ENCODE peak calls at places on chromosomes 4 and X, in nine cellular contexts. E is B cell, S is cardiac fibroblast, O is heart left ventricle, W is H9, J is stomach, M is endothelial cell of umbilical vein, F is AG04450, G is ascending aorta. U is an unnamed sample.

GRCh38 chr4:44493924-44494323 is 45.3 kb upstream of the KCTD8 start:
- DNase-seq in G (no peak), S (peak), O (no peak), W (peak), E (peak), F (no peak), M (peak), J (no peak), U (peak)

GRCh38 chr4:8221476-8221875 is 22.4 kb downstream of the SH3TC1 start:
- DNase-seq in O (no peak), E (no peak), S (peak), M (no peak), W (no peak), F (no peak), J (no peak), G (no peak), U (peak)

GRCh38 chr4:17695341-17695740 is 80.9 kb downstream of the MED28 start:
- DNase-seq in S (no peak), O (no peak), M (no peak), W (no peak), G (no peak), F (no peak), E (no peak), J (no peak), U (no peak)

GRCh38 chrX:38699603-38700110 is 101.6 kb upstream of the MID1IP1 start:
- DNase-seq in J (no peak), S (no peak), E (no peak), O (no peak), W (no peak), M (no peak), F (no peak), G (no peak), U (no peak)

GRCh38 chr4:114600066-114600552 is 1.5 kb downstream of the UGT8 start:
- DNase-seq in S (no peak), O (no peak), M (no peak), E (peak), G (no peak), W (no peak), J (no peak), F (no peak), U (no peak)

GRCh38 chrX:17376381-17377046 is 1.5 kb downstream of the NHS start:
- DNase-seq in E (no peak), O (no peak), W (no peak), S (peak), J (no peak), F (no peak), G (no peak), M (no peak), U (no peak)

GRCh38 chr4:34046580-34046979 is 2197.7 kb downstream of the ARAP2 start:
- DNase-seq in O (no peak), M (no peak), E (no peak), W (no peak), G (no peak), S (peak), J (no peak), F (no peak), U (peak)

GRCh38 chr4:56739104-56739777 is 58.1 kb upstream of the HOPX start:
- DNase-seq in E (no peak), G (no peak), O (no peak), S (peak), F (no peak), W (no peak), M (no peak), J (no peak), U (no peak)

GRCh38 chrX:39242187-39242586 is 440.9 kb downstream of the MID1IP1 start:
- DNase-seq in F (no peak), W (peak), M (peak), E (peak), G (no peak), O (peak), S (peak), J (peak), U (peak)

GRCh38 chr4:52979821-52980590 is 117.9 kb downstream of the RASL11B start:
- DNase-seq in W (no peak), F (no peak), M (no peak), J (no peak), S (no peak), O (no peak), G (no peak), E (no peak), U (no peak)

GRCh38 chr4:185566972-185567749 is 31.9 kb upstream of the PDLIM3 start:
- DNase-seq in F (peak), S (peak), G (no peak), M (peak), E (no peak), O (peak), W (no peak), J (no peak), U (no peak)

GRCh38 chr4:66284991-66285451 is 614.7 kb upstream of the EPHA5 start:
- DNase-seq in J (no peak), G (no peak), F (no peak), O (no peak), E (no peak), W (no peak), M (no peak), S (no peak), U (no peak)

GRCh38 chr4:168867128-168867527 is 142.9 kb downstream of the CBR4 start:
- DNase-seq in W (no peak), F (no peak), S (peak), J (no peak), E (no peak), G (no peak), O (no peak), M (no peak), U (no peak)
- TF ChIP-seq CTCF in W (no peak), F (no peak), S (no peak), J (no peak), E (no peak), G (peak), O (no peak), M (no peak), U (no peak)

DNA sequence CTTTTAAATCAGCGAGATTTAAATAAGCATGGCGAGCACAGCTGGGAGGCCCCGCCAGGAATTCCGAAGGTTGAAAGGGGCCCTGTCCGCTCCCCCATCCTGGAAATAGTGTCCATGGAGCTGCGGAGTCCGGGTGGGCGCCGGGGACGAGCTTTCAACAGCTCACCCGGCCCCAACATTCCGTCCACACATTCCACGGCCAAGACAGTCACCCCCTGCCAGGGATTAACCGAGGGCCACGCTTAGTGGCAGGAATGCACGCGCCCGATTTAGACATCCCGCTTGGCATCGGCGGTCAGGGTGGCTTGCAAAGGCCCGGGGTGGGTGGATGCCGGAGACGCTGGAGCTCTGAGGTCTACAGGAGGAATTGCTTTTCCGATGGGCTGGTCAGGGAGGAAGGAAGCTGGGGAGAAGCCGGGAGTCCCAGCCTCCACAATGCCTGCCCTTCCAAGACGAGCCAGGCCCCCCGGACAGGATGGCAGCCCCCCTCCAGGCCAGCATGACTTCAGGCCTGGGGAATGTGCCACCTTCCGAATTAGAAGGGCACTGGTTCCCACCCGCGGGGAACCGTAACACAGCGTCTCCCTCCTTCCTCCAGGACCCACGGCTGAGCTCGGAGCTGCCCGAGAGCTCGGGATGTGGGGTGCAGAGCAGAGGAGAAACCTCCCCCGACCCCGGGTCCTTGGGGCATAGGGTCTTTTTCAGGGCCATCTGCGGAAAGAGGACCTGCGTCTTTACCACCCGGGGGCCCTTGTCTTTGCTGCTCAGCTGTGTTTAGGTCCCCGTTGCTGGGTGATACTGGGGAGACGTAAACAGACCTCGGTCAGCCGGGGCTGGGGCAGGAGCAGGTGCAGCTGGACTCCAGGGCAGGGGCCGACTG is 26.9 kb upstream of the PPP2R3B start:
- DNase-seq in J (no peak), E (no peak), F (no peak), M (peak), W (peak), O (peak), S (peak), G (no peak), U (no peak)
- TF ChIP-seq CTCF in J (no peak), E (no peak), F (peak), M (no peak), W (peak), O (no peak), S (peak), G (peak), U (no peak)

DNA sequence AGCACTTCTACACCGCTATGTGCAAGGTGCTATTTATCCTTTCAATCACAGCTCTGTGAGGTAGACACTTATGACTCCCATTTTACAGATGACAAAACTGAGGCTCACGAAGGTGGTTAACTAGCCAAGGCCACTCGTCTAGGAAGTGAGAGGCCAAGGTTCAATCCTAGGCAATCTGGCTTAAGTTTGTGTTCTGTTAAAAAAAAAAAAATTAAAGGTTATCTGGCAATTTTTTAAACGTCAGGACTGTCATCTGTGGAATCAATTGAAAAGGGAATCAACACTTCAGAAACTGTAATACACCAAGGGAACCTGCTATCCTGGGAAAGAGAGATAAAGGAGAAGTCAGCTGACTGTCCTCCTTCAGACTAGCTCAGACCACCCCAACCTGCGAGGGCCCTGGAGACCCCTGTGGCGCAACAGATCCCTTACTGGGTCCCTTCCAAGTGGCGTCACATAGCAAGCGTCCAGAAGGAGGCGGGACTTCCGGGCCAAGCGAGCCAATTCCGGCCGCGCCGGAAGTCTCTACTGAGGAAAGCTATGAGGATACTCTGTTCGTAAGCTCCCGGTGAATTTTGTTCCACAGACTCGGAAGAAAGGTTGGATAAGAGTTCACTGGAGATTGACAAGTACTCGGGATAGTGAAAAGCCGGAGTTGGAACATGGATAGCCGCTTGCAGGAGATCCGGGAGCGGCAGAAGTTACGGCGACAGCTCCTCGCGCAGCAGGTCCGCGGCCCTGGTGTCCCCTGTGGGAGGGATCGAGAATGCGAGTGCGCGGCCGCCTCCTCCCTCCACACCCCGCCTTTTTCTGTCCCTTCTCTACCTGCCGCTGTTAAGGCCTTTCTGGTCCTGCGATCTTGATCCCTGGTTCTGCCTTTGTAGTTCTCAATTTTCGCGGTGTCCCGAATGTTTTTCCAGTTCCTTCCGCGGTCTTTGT is at the start of gene METTL14:
- DNase-seq in W (peak), S (peak), G (peak), F (peak), J (peak), E (peak), O (peak), M (peak), U (peak)
- TF ChIP-seq CTCF in W (no peak), S (no peak), G (no peak), F (no peak), J (no peak), E (no peak), O (no peak), M (no peak), U (peak)

GRCh38 chr4:153794001-153794400 is 5.1 kb upstream of the SFRP2 start:
- DNase-seq in G (no peak), W (no peak), O (no peak), E (no peak), S (no peak), J (no peak), M (no peak), F (no peak), U (no peak)

GRCh38 chr4:153790962-153791551 is 2.2 kb upstream of the SFRP2 start:
- DNase-seq in E (peak), F (no peak), M (no peak), S (peak), W (peak), O (no peak), G (no peak), J (no peak), U (no peak)

GRCh38 chr4:153792893-153793227 is 4.0 kb upstream of the SFRP2 start:
- DNase-seq in F (no peak), S (no peak), O (no peak), W (peak), G (no peak), E (peak), M (no peak), J (no peak), U (no peak)

GRCh38 chr4:153789741-153790651 is 1.1 kb upstream of the SFRP2 start:
- DNase-seq in G (no peak), M (no peak), E (peak), F (no peak), J (no peak), S (peak), W (peak), O (no peak), U (no peak)

GRCh38 chr4:153792007-153792892 is 3.4 kb upstream of the SFRP2 start:
- DNase-seq in J (no peak), W (peak), O (no peak), G (no peak), E (peak), S (peak), F (no peak), M (no peak), U (peak)
- TF ChIP-seq CTCF in J (no peak), W (peak), O (peak), G (peak), E (no peak), S (peak), F (no peak), M (no peak), U (peak)

DNA sequence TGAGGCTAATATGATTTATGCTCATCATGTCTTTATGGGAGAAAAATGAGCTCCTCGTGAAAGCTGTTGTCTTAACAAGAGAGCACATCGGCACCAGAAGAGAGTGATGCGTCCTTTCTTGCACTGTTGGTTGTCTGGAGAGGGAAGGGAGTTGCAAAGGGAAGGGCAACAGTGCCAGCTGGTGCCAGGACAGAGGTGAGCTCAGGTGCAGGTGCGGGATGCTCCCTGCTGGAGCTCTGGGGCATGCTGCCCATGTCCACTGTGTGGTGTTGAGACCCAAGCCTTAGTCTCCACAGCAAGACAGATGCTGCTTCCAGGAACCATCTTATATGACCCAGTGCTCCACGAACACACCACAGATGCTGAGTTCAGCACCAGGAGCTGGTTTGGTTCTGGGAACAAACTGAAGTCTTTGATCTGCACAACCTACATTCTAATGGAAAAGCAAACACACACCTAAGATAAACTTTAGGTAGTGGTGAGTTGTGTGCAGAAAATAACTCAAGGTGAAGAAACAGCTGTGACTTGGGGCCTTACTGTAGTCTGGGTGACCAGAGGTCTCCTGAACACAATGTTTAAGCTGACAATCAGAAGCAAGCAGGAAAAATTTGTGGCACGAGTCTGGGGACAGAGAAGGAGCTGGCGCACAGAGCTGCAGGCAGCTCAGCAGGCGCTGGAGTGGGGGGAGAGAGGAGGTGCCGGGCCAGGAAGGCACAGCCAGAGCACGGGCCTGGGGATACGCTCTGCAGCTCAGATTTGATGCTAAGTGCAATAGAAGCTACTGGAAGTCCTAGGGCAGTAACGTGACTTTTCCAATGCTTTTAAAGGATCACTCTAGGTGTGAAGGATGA is 73.2 kb downstream of the HAUS3 start:
- DNase-seq in O (no peak), J (peak), E (no peak), G (no peak), F (no peak), W (no peak), S (no peak), M (no peak), U (peak)
- TF ChIP-seq CTCF in O (no peak), J (no peak), E (no peak), G (no peak), F (no peak), W (no peak), S (no peak), M (no peak), U (peak)

GRCh38 chr4:25619601-25620000 is 36.0 kb upstream of the SLC34A2 start:
- DNase-seq in S (no peak), G (no peak), M (no peak), J (no peak), W (no peak), O (no peak), E (no peak), F (no peak), U (no peak)
- TF ChIP-seq CTCF in S (no peak), G (no peak), M (no peak), J (no peak), W (no peak), O (no peak), E (no peak), F (no peak), U (no peak)

GRCh38 chr4:151408630-151409469 is at the start of gene FHIP1A:
- DNase-seq in E (peak), S (peak), O (peak), F (peak), W (peak), M (peak), J (peak), G (peak), U (peak)
- TF ChIP-seq CTCF in E (no peak), S (peak), O (no peak), F (peak), W (peak), M (no peak), J (no peak), G (no peak), U (no peak)

DNA sequence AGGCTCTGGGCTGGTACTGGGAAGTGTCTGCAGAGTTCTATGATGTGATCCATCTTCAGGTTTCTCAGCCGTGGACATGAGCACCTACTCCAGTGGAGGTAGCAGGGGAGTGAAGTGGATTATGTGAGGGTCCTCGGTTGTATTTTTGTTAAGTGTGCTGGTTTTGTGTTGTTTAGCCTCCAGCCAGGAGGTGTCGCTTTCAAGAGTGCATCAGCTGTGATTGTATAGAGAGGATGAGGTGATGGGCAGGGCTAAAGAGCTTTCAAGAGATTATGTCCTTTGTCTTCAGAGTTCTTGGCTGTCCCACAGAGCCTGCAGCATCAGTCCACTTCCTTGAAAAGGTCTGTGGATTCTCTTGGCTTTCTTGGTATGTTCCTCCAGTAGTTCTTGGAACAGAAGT is 256.6 kb downstream of the STK32B start:
- DNase-seq in J (no peak), W (no peak), M (no peak), S (no peak), F (no peak), O (no peak), E (no peak), G (no peak), U (no peak)
- TF ChIP-seq CTCF in J (no peak), W (peak), M (no peak), S (no peak), F (no peak), O (no peak), E (no peak), G (no peak), U (no peak)

U was measured in MCF 10A.